ENCODE peak calls at places on chromosomes 1 and 21, in ten cellular contexts. G is astrocyte of the spinal cord; D is iPS-NIHi11; U is effector memory CD8-positive, alpha-beta T cell; I is cardiac muscle cell; K is left cardiac atrium; V is A549; C is activated CD4-positive, alpha-beta T cell treated with anti-CD3 and anti-CD28 coated beads for 1 hour; B is HS-27A; W is stimulated activated CD4-positive, alpha-beta T cell treated with anti-CD3 and anti-CD28 coated beads, Interleukin-12 subunit alpha, Interleukin-12 subunit beta, amount 100 ng/mL, for 4 hours. Q is an unnamed sample.

GRCh38 chr1:86018311-86018923 is 138.2 kb downstream of the COL24A1 start:
- DNase-seq in V (peak), D (peak), U (no peak), G (peak), K (no peak), I (peak), B (peak), W (no peak), C (no peak), Q (no peak)

GRCh38 chr1:84101204-84101603 is 42.9 kb upstream of the PRKACB start:
- DNase-seq in D (no peak), I (no peak), W (no peak), G (no peak), U (no peak), K (no peak), C (no peak), B (no peak), V (no peak), Q (no peak)

GRCh38 chr1:91673603-91674002 is 173.0 kb downstream of the CDC7 start:
- DNase-seq in W (no peak), V (no peak), G (no peak), U (no peak), K (no peak), C (no peak), D (no peak), I (no peak), B (no peak), Q (no peak)

GRCh38 chr21:38773108-38774061 is 32.3 kb upstream of the ETS2 start:
- DNase-seq in I (no peak), W (peak), G (peak), C (no peak), U (no peak), D (no peak), K (peak), B (peak), V (peak), Q (no peak)

GRCh38 chr1:222818171-222818570 is 3.3 kb downstream of the DISP1 start:
- DNase-seq in I (no peak), K (no peak), U (no peak), D (no peak), W (no peak), B (no peak), C (no peak), V (no peak), G (no peak), Q (no peak)

GRCh38 chr1:162774007-162774406 is 16.5 kb upstream of the HSD17B7 start:
- DNase-seq in C (no peak), D (no peak), G (no peak), W (no peak), B (no peak), K (no peak), U (no peak), V (no peak), I (no peak), Q (no peak)

GRCh38 chr1:111960971-111961370 is 28.5 kb downstream of the KCND3 start:
- DNase-seq in V (no peak), I (no peak), W (no peak), K (no peak), D (no peak), C (no peak), U (no peak), B (no peak), G (no peak), Q (no peak)

GRCh38 chr1:191206808-191207207 is 729.1 kb upstream of the BRINP3 start:
- DNase-seq in V (no peak), D (no peak), I (no peak), G (peak), K (no peak), B (peak), W (no peak), C (no peak), U (no peak), Q (no peak)

GRCh38 chr1:202811296-202812175 is 782 bp downstream of the PCAT6 start:
- DNase-seq in G (no peak), D (peak), V (peak), W (no peak), I (no peak), B (no peak), C (no peak), U (no peak), K (peak), Q (peak)

GRCh38 chr1:83929184-83929583 is 69.7 kb downstream of the TTLL7 start:
- DNase-seq in B (no peak), D (no peak), I (no peak), U (no peak), V (no peak), G (peak), C (no peak), W (no peak), K (no peak), Q (no peak)

GRCh38 chr1:60745444-60745843 is 336.9 kb upstream of the NFIA start:
- DNase-seq in V (no peak), C (no peak), I (peak), K (no peak), B (no peak), U (no peak), W (no peak), D (no peak), G (no peak), Q (no peak)

GRCh38 chr1:160539896-160540858 is 17.1 kb upstream of the SLAMF6 start:
- DNase-seq in I (peak), W (peak), U (peak), D (no peak), C (no peak), G (no peak), B (no peak), K (peak), V (no peak), Q (no peak)

GRCh38 chr1:228354390-228355320 is 52.0 kb downstream of the TRIM11 start:
- DNase-seq in D (no peak), U (no peak), G (no peak), V (no peak), B (no peak), C (no peak), K (no peak), I (no peak), W (no peak), Q (no peak)

GRCh38 chr21:21175798-21176334 is 177.7 kb downstream of the NCAM2 start:
- DNase-seq in D (no peak), I (no peak), C (no peak), U (no peak), G (peak), W (no peak), B (no peak), V (no peak), K (no peak), Q (no peak)